ENCODE peak calls at places on chromosome X, in four cellular contexts. P is activated CD4-positive, alpha-beta T cell treated with anti-CD3 and anti-CD28 coated beads for 48 hours; W is H54; K is activated gamma-delta T cell treated with Interleukin-2 at 50 U/mL for 16 hours. B is an unnamed sample.

GRCh38 chrX:10569946-10570345 is 50.4 kb downstream of the MID1 start:
- DNase-seq in W (no peak), P (no peak), K (no peak), B (no peak)

GRCh38 chrX:119734897-119735339 is 23.5 kb upstream of the SOWAHD start:
- DNase-seq in P (no peak), K (no peak), W (no peak), B (no peak)

GRCh38 chrX:51459125-51459524 is 37.3 kb downstream of the NUDT11 start:
- DNase-seq in P (peak; percentile 30), W (no peak), K (no peak), B (no peak)

GRCh38 chrX:47093248-47093647 is 15.0 kb downstream of the RGN start:
- DNase-seq in K (no peak), W (no peak), P (peak; percentile 4), B (no peak)

GRCh38 chrX:85922821-85923220 is 124.5 kb downstream of the CHM start:
- DNase-seq in K (no peak), W (no peak), P (no peak), B (no peak)

GRCh38 chrX:39652336-39652735 is 445.4 kb downstream of the BCOR start:
- DNase-seq in K (no peak), P (peak; percentile 39), W (no peak), B (no peak)

GRCh38 chrX:47560179-47560830 is 700 bp upstream of the ARAF start:
- DNase-seq in P (no peak), K (no peak), W (no peak), B (no peak)

GRCh38 chrX:20101927-20102581 is 14.7 kb downstream of the MAP7D2 start:
- DNase-seq in P (no peak), K (no peak), W (no peak), B (no peak)

GRCh38 chrX:120453985-120454384 is 15.1 kb downstream of the LAMP2 start:
- DNase-seq in K (no peak), P (no peak), W (no peak), B (no peak)

GRCh38 chrX:150366951-150367545 is 3.9 kb downstream of the MAMLD1 start:
- DNase-seq in P (no peak), K (no peak), W (no peak), B (no peak)

GRCh38 chrX:39629001-39629400 is 468.8 kb downstream of the BCOR start:
- DNase-seq in K (no peak), P (no peak), W (no peak), B (no peak)

GRCh38 chrX:140057001-140057411 is 91.7 kb upstream of the CXorf66 start:
- DNase-seq in K (peak; percentile 38), P (peak; percentile 73), W (peak; percentile 36), B (peak; percentile 3)

GRCh38 chrX:7109838-7110793 is 37.4 kb upstream of the STS start:
- DNase-seq in P (no peak), K (no peak), W (no peak), B (no peak)

GRCh38 chrX:21412029-21412428 is 37.8 kb downstream of the CNKSR2 start:
- DNase-seq in P (no peak), K (no peak), W (no peak), B (no peak)

GRCh38 chrX:109372716-109373115 is 109.2 kb downstream of the GUCY2F start:
- DNase-seq in W (no peak), K (no peak), P (no peak), B (no peak)

GRCh38 chrX:140229187-140229586 is 263.9 kb upstream of the CXorf66 start:
- DNase-seq in W (no peak), K (no peak), P (no peak), B (no peak)

GRCh38 chrX:94600077-94600476 is 926.1 kb downstream of the FAM133A start:
- DNase-seq in P (no peak), W (no peak), K (no peak), B (no peak)

GRCh38 chrX:70293621-70294020 is 3.7 kb downstream of the KIF4A start:
- DNase-seq in W (no peak), P (no peak), K (no peak), B (no peak)

GRCh38 chrX:13084611-13085010 is 40.2 kb upstream of the FAM9C start:
- DNase-seq in W (no peak), P (no peak), K (no peak), B (no peak)

GRCh38 chrX:46953137-46953527 is 40.9 kb downstream of the JADE3 start:
- DNase-seq in K (no peak), W (no peak), P (no peak), B (no peak)

GRCh38 chrX:72255445-72255844 is 16.6 kb upstream of the ERCC6L start:
- DNase-seq in W (no peak), K (no peak), P (no peak), B (no peak)

GRCh38 chrX:115392871-115393270 is 103.4 kb downstream of the LUZP4 start:
- DNase-seq in W (no peak), P (no peak), K (no peak), B (no peak)

GRCh38 chrX:13689519-13690211 is 737 bp downstream of the RAB9A start:
- DNase-seq in P (no peak), W (no peak), K (no peak), B (no peak)

GRCh38 chrX:17944833-17945497 is 83.9 kb upstream of the RAI2 start:
- DNase-seq in W (no peak), K (no peak), P (peak; percentile 3), B (no peak)

GRCh38 chrX:12894074-12894691 is 12.2 kb upstream of the TLR8 start:
- DNase-seq in P (peak; percentile 54), W (no peak), K (peak; percentile 27), B (no peak)

GRCh38 chrX:123088930-123089329 is 95.1 kb upstream of the GRIA3 start:
- DNase-seq in W (no peak), P (no peak), K (no peak), B (no peak)

GRCh38 chrX:80285131-80285773 is 135.0 kb upstream of the TENT5D start:
- DNase-seq in W (no peak), P (peak; percentile 2), K (no peak), B (peak; percentile 0)

GRCh38 chrX:34631826-34632225 is 25.3 kb downstream of the TMEM47 start:
- DNase-seq in K (no peak), P (no peak), W (no peak), B (no peak)

GRCh38 chrX:130125090-130125489 is 14.8 kb upstream of the ELF4 start:
- DNase-seq in K (no peak), P (no peak), W (no peak), B (no peak)

GRCh38 chrX:18146954-18147353 is 73.7 kb downstream of the BEND2 start:
- DNase-seq in K (no peak), W (peak; percentile 0), P (peak; percentile 14), B (peak; percentile 0)